ENCODE peak calls at places on chromosomes 2 and 18, in nine cellular contexts. One of them, this sample, is unnamed. For H3K9me3, the result is how much of the 10 kb centered on the place peaks cover.

GRCh38 chr18:24138884-24139616 is at the start of gene CABYR:
- DNase-seq in HCT116: no peak
- DNase-seq in CD8-positive, alpha-beta memory T cell: peak
- DNase-seq in WERI-Rb-1: peak
- DNase-seq in transverse colon: peak
- DNase-seq in neural progenitor cell: peak
- DNase-seq in heart right ventricle: peak
- DNase-seq in stomach: peak
- DNase-seq in aorta: peak
- DNase-seq in this sample: peak

GRCh38 chr18:63205791-63206252 is 113.7 kb downstream of the BCL2 start:
- DNase-seq in HCT116: no peak
- DNase-seq in CD8-positive, alpha-beta memory T cell: no peak
- DNase-seq in WERI-Rb-1: no peak
- DNase-seq in transverse colon: no peak
- DNase-seq in neural progenitor cell: no peak
- DNase-seq in heart right ventricle: no peak
- DNase-seq in stomach: no peak
- DNase-seq in aorta: no peak
- DNase-seq in this sample: no peak

GRCh38 chr18:55461843-55462242 is 126.1 kb downstream of the TCF4 start:
- DNase-seq in HCT116: no peak
- DNase-seq in CD8-positive, alpha-beta memory T cell: no peak
- DNase-seq in WERI-Rb-1: no peak
- DNase-seq in transverse colon: no peak
- DNase-seq in neural progenitor cell: no peak
- DNase-seq in heart right ventricle: no peak
- DNase-seq in stomach: no peak
- DNase-seq in aorta: no peak
- DNase-seq in this sample: no peak

GRCh38 chr2:142142595-142142994 is 11.8 kb upstream of the LRP1B start:
- DNase-seq in HCT116: no peak
- DNase-seq in CD8-positive, alpha-beta memory T cell: no peak
- DNase-seq in WERI-Rb-1: peak
- DNase-seq in transverse colon: no peak
- DNase-seq in neural progenitor cell: no peak
- DNase-seq in heart right ventricle: no peak
- DNase-seq in stomach: no peak
- DNase-seq in aorta: no peak
- DNase-seq in this sample: no peak

GRCh38 chr2:12284487-12284886 is 432.2 kb upstream of the TRIB2 start:
- DNase-seq in HCT116: no peak
- DNase-seq in CD8-positive, alpha-beta memory T cell: no peak
- DNase-seq in WERI-Rb-1: no peak
- DNase-seq in transverse colon: no peak
- DNase-seq in neural progenitor cell: no peak
- DNase-seq in heart right ventricle: no peak
- DNase-seq in stomach: no peak
- DNase-seq in aorta: no peak
- DNase-seq in this sample: no peak

GRCh38 chr2:53939656-53940055 is 31.1 kb downstream of the PSME4 start:
- DNase-seq in HCT116: no peak
- DNase-seq in CD8-positive, alpha-beta memory T cell: no peak
- DNase-seq in WERI-Rb-1: no peak
- DNase-seq in transverse colon: no peak
- DNase-seq in neural progenitor cell: no peak
- DNase-seq in heart right ventricle: no peak
- DNase-seq in stomach: no peak
- DNase-seq in aorta: no peak
- DNase-seq in this sample: no peak

GRCh38 chr2:160635488-160635887 is 141.9 kb upstream of the RBMS1 start:
- DNase-seq in HCT116: no peak
- DNase-seq in CD8-positive, alpha-beta memory T cell: no peak
- DNase-seq in WERI-Rb-1: no peak
- DNase-seq in transverse colon: no peak
- DNase-seq in neural progenitor cell: no peak
- DNase-seq in heart right ventricle: peak
- DNase-seq in stomach: no peak
- DNase-seq in aorta: no peak
- DNase-seq in this sample: no peak

GRCh38 chr2:45353879-45354278 is 257.2 kb downstream of the SRBD1 start:
- DNase-seq in HCT116: no peak
- DNase-seq in CD8-positive, alpha-beta memory T cell: no peak
- DNase-seq in WERI-Rb-1: no peak
- DNase-seq in transverse colon: no peak
- DNase-seq in neural progenitor cell: no peak
- DNase-seq in heart right ventricle: no peak
- DNase-seq in stomach: no peak
- DNase-seq in aorta: no peak
- DNase-seq in this sample: no peak

GRCh38 chr18:75125359-75126331 is 83.3 kb downstream of the PTGR3 start:
- DNase-seq in HCT116: no peak
- DNase-seq in CD8-positive, alpha-beta memory T cell: no peak
- DNase-seq in WERI-Rb-1: peak
- DNase-seq in transverse colon: no peak
- DNase-seq in neural progenitor cell: no peak
- DNase-seq in heart right ventricle: no peak
- DNase-seq in stomach: no peak
- DNase-seq in aorta: no peak
- DNase-seq in this sample: no peak

GRCh38 chr2:134558208-134558890 is 160.5 kb downstream of the TMEM163 start:
- DNase-seq in HCT116: no peak
- DNase-seq in CD8-positive, alpha-beta memory T cell: no peak
- DNase-seq in WERI-Rb-1: no peak
- DNase-seq in transverse colon: no peak
- DNase-seq in neural progenitor cell: no peak
- DNase-seq in heart right ventricle: no peak
- DNase-seq in stomach: no peak
- DNase-seq in aorta: no peak
- DNase-seq in this sample: no peak

GRCh38 chr2:95323347-95324155 is 26.4 kb downstream of the KCNIP3 start:
- DNase-seq in HCT116: peak
- DNase-seq in CD8-positive, alpha-beta memory T cell: no peak
- DNase-seq in WERI-Rb-1: peak
- DNase-seq in transverse colon: peak
- DNase-seq in neural progenitor cell: peak
- DNase-seq in heart right ventricle: no peak
- DNase-seq in stomach: peak
- DNase-seq in aorta: no peak
- DNase-seq in this sample: no peak

GRCh38 chr18:68467966-68468365 is 246.9 kb downstream of the TMX3 start:
- DNase-seq in HCT116: no peak
- DNase-seq in CD8-positive, alpha-beta memory T cell: no peak
- DNase-seq in WERI-Rb-1: no peak
- DNase-seq in transverse colon: no peak
- DNase-seq in neural progenitor cell: no peak
- DNase-seq in heart right ventricle: no peak
- DNase-seq in stomach: no peak
- DNase-seq in aorta: no peak
- DNase-seq in this sample: no peak

GRCh38 chr2:196096264-196096663 is 27.6 kb upstream of the DNAH7 start:
- DNase-seq in HCT116: no peak
- DNase-seq in CD8-positive, alpha-beta memory T cell: no peak
- DNase-seq in WERI-Rb-1: no peak
- DNase-seq in transverse colon: no peak
- DNase-seq in neural progenitor cell: no peak
- DNase-seq in heart right ventricle: no peak
- DNase-seq in stomach: no peak
- DNase-seq in aorta: no peak
- DNase-seq in this sample: no peak

GRCh38 chr2:24568492-24568891 is 77.4 kb downstream of the NCOA1 start:
- DNase-seq in HCT116: no peak
- DNase-seq in CD8-positive, alpha-beta memory T cell: no peak
- DNase-seq in WERI-Rb-1: no peak
- DNase-seq in transverse colon: no peak
- DNase-seq in neural progenitor cell: no peak
- DNase-seq in heart right ventricle: no peak
- DNase-seq in stomach: no peak
- DNase-seq in aorta: no peak
- DNase-seq in this sample: no peak

GRCh38 chr2:239787651-239788050 is 237.5 kb downstream of the NDUFA10 start:
- DNase-seq in HCT116: no peak
- DNase-seq in CD8-positive, alpha-beta memory T cell: no peak
- DNase-seq in WERI-Rb-1: no peak
- DNase-seq in transverse colon: peak
- DNase-seq in neural progenitor cell: no peak
- DNase-seq in heart right ventricle: no peak
- DNase-seq in stomach: no peak
- DNase-seq in aorta: peak
- DNase-seq in this sample: no peak

GRCh38 chr2:63698825-63699548 is 110.2 kb downstream of the MDH1 start:
- DNase-seq in HCT116: peak
- DNase-seq in CD8-positive, alpha-beta memory T cell: no peak
- DNase-seq in WERI-Rb-1: peak
- DNase-seq in transverse colon: peak
- DNase-seq in neural progenitor cell: peak
- DNase-seq in heart right ventricle: peak
- DNase-seq in stomach: no peak
- DNase-seq in aorta: no peak
- DNase-seq in this sample: no peak

GRCh38 chr2:68992933-68993332 is 18.5 kb downstream of the GKN1 start:
- DNase-seq in HCT116: no peak
- DNase-seq in CD8-positive, alpha-beta memory T cell: no peak
- DNase-seq in WERI-Rb-1: no peak
- DNase-seq in transverse colon: no peak
- DNase-seq in neural progenitor cell: no peak
- DNase-seq in heart right ventricle: no peak
- DNase-seq in stomach: no peak
- DNase-seq in aorta: no peak
- DNase-seq in this sample: no peak

GRCh38 chr2:52520646-52521045 is 1247.0 kb upstream of the CHAC2 start:
- DNase-seq in HCT116: no peak
- DNase-seq in CD8-positive, alpha-beta memory T cell: no peak
- DNase-seq in WERI-Rb-1: no peak
- DNase-seq in transverse colon: no peak
- DNase-seq in neural progenitor cell: peak
- DNase-seq in heart right ventricle: no peak
- DNase-seq in stomach: no peak
- DNase-seq in aorta: no peak
- DNase-seq in this sample: no peak
- H3K9me3 ChIP-seq in HCT116: under half
- H3K9me3 ChIP-seq in CD8-positive, alpha-beta memory T cell: under half
- H3K9me3 ChIP-seq in WERI-Rb-1: under half
- H3K9me3 ChIP-seq in transverse colon: under half
- H3K9me3 ChIP-seq in neural progenitor cell: under half
- H3K9me3 ChIP-seq in heart right ventricle: under half
- H3K9me3 ChIP-seq in stomach: under half
- H3K9me3 ChIP-seq in aorta: under half
- H3K9me3 ChIP-seq in this sample: under half

GRCh38 chr18:14914126-14914525 is 166.2 kb downstream of the ANKRD30B start:
- DNase-seq in HCT116: no peak
- DNase-seq in CD8-positive, alpha-beta memory T cell: no peak
- DNase-seq in WERI-Rb-1: no peak
- DNase-seq in transverse colon: no peak
- DNase-seq in neural progenitor cell: no peak
- DNase-seq in heart right ventricle: no peak
- DNase-seq in stomach: no peak
- DNase-seq in aorta: no peak
- DNase-seq in this sample: no peak
- H3K9me3 ChIP-seq in HCT116: under half
- H3K9me3 ChIP-seq in CD8-positive, alpha-beta memory T cell: under half
- H3K9me3 ChIP-seq in WERI-Rb-1: under half
- H3K9me3 ChIP-seq in transverse colon: under half
- H3K9me3 ChIP-seq in neural progenitor cell: under half
- H3K9me3 ChIP-seq in heart right ventricle: under half
- H3K9me3 ChIP-seq in stomach: under half
- H3K9me3 ChIP-seq in aorta: under half
- H3K9me3 ChIP-seq in this sample: under half

GRCh38 chr2:220779918-220780317 is 792.2 kb downstream of the EPHA4 start:
- DNase-seq in HCT116: no peak
- DNase-seq in CD8-positive, alpha-beta memory T cell: no peak
- DNase-seq in WERI-Rb-1: no peak
- DNase-seq in transverse colon: no peak
- DNase-seq in neural progenitor cell: no peak
- DNase-seq in heart right ventricle: no peak
- DNase-seq in stomach: no peak
- DNase-seq in aorta: no peak
- DNase-seq in this sample: no peak

GRCh38 chr2:220781622-220782241 is 790.4 kb downstream of the EPHA4 start:
- DNase-seq in HCT116: no peak
- DNase-seq in CD8-positive, alpha-beta memory T cell: no peak
- DNase-seq in WERI-Rb-1: no peak
- DNase-seq in transverse colon: no peak
- DNase-seq in neural progenitor cell: no peak
- DNase-seq in heart right ventricle: no peak
- DNase-seq in stomach: no peak
- DNase-seq in aorta: no peak
- DNase-seq in this sample: no peak

GRCh38 chr2:220775856-220776467 is 796.1 kb downstream of the EPHA4 start:
- DNase-seq in HCT116: no peak
- DNase-seq in CD8-positive, alpha-beta memory T cell: no peak
- DNase-seq in WERI-Rb-1: no peak
- DNase-seq in transverse colon: no peak
- DNase-seq in neural progenitor cell: peak
- DNase-seq in heart right ventricle: no peak
- DNase-seq in stomach: no peak
- DNase-seq in aorta: no peak
- DNase-seq in this sample: no peak
- H3K9me3 ChIP-seq in HCT116: under half
- H3K9me3 ChIP-seq in CD8-positive, alpha-beta memory T cell: under half
- H3K9me3 ChIP-seq in WERI-Rb-1: under half
- H3K9me3 ChIP-seq in transverse colon: under half
- H3K9me3 ChIP-seq in neural progenitor cell: under half
- H3K9me3 ChIP-seq in heart right ventricle: under half
- H3K9me3 ChIP-seq in stomach: under half
- H3K9me3 ChIP-seq in aorta: under half
- H3K9me3 ChIP-seq in this sample: under half

GRCh38 chr2:116490511-116491145 is 1323.9 kb upstream of the DDX18 start:
- DNase-seq in HCT116: no peak
- DNase-seq in CD8-positive, alpha-beta memory T cell: no peak
- DNase-seq in WERI-Rb-1: no peak
- DNase-seq in transverse colon: no peak
- DNase-seq in neural progenitor cell: no peak
- DNase-seq in heart right ventricle: no peak
- DNase-seq in stomach: no peak
- DNase-seq in aorta: no peak
- DNase-seq in this sample: no peak

GRCh38 chr2:116491292-116491691 is 1323.2 kb upstream of the DDX18 start:
- DNase-seq in HCT116: no peak
- DNase-seq in CD8-positive, alpha-beta memory T cell: no peak
- DNase-seq in WERI-Rb-1: no peak
- DNase-seq in transverse colon: no peak
- DNase-seq in neural progenitor cell: no peak
- DNase-seq in heart right ventricle: no peak
- DNase-seq in stomach: no peak
- DNase-seq in aorta: no peak
- DNase-seq in this sample: no peak

GRCh38 chr2:116489292-116489691 is 1325.2 kb upstream of the DDX18 start:
- DNase-seq in HCT116: no peak
- DNase-seq in CD8-positive, alpha-beta memory T cell: no peak
- DNase-seq in WERI-Rb-1: no peak
- DNase-seq in transverse colon: no peak
- DNase-seq in neural progenitor cell: no peak
- DNase-seq in heart right ventricle: no peak
- DNase-seq in stomach: no peak
- DNase-seq in aorta: no peak
- DNase-seq in this sample: no peak

GRCh38 chr2:116489944-116490343 is 1324.5 kb upstream of the DDX18 start:
- DNase-seq in HCT116: no peak
- DNase-seq in CD8-positive, alpha-beta memory T cell: no peak
- DNase-seq in WERI-Rb-1: no peak
- DNase-seq in transverse colon: no peak
- DNase-seq in neural progenitor cell: no peak
- DNase-seq in heart right ventricle: no peak
- DNase-seq in stomach: no peak
- DNase-seq in aorta: no peak
- DNase-seq in this sample: no peak

GRCh38 chr2:116487336-116487735 is 1327.2 kb upstream of the DDX18 start:
- DNase-seq in HCT116: no peak
- DNase-seq in CD8-positive, alpha-beta memory T cell: no peak
- DNase-seq in WERI-Rb-1: no peak
- DNase-seq in transverse colon: no peak
- DNase-seq in neural progenitor cell: no peak
- DNase-seq in heart right ventricle: no peak
- DNase-seq in stomach: no peak
- DNase-seq in aorta: no peak
- DNase-seq in this sample: no peak
- H3K9me3 ChIP-seq in HCT116: under half
- H3K9me3 ChIP-seq in CD8-positive, alpha-beta memory T cell: under half
- H3K9me3 ChIP-seq in WERI-Rb-1: under half
- H3K9me3 ChIP-seq in transverse colon: under half
- H3K9me3 ChIP-seq in neural progenitor cell: under half
- H3K9me3 ChIP-seq in heart right ventricle: half or more
- H3K9me3 ChIP-seq in stomach: under half
- H3K9me3 ChIP-seq in aorta: under half
- H3K9me3 ChIP-seq in this sample: under half

This sample was measured in upper lobe of right lung.